ENCODE peak calls at places on chromosomes 7 and 10, in eight cellular contexts. Y, O, E, M, L, T, K and D are unnamed samples.
A peak's percentile ranks its signal among the peaks of the same experiment; 100 is the strongest.

GRCh38 chr10:97255512-97256293 is 36.7 kb downstream of the ARHGAP19 start:
- DNase-seq in Y (no peak), O (no peak), E (no peak), M (no peak), L (no peak), T (no peak), K (no peak), D (no peak)

GRCh38 chr7:36911788-36912187 is 187.5 kb upstream of the AOAH start:
- DNase-seq in Y (no peak), O (no peak), E (no peak), M (no peak), L (no peak), T (no peak), K (no peak), D (no peak)

GRCh38 chr7:22791204-22792158 is 31.2 kb downstream of the TOMM7 start:
- DNase-seq in Y (no peak), O (no peak), E (no peak), M (peak; percentile 52), L (peak; percentile 25), T (no peak), K (no peak), D (no peak)

GRCh38 chr7:152762056-152762455 is 2.5 kb downstream of the ACTR3B start:
- DNase-seq in Y (no peak), O (no peak), E (no peak), M (peak; percentile 82), L (peak; percentile 68), T (no peak), K (no peak), D (no peak)

GRCh38 chr10:130203626-130204025 is 67.4 kb downstream of the GLRX3 start:
- DNase-seq in Y (no peak), O (no peak), E (no peak), M (no peak), L (no peak), T (no peak), K (no peak), D (no peak)

GRCh38 chr10:114359041-114359952 is 45.0 kb downstream of the AFAP1L2 start:
- DNase-seq in Y (no peak), O (no peak), E (no peak), M (no peak), L (no peak), T (no peak), K (no peak), D (no peak)

GRCh38 chr7:134931487-134931886 is 54.8 kb upstream of the AGBL3 start:
- DNase-seq in Y (no peak), O (no peak), E (no peak), M (peak; percentile 54), L (peak; percentile 61), T (no peak), K (no peak), D (no peak)

GRCh38 chr10:93498196-93498595 is 1.8 kb downstream of the CEP55 start:
- DNase-seq in Y (no peak), O (no peak), E (no peak), M (no peak), L (no peak), T (no peak), K (no peak), D (no peak)

GRCh38 chr7:108420482-108420908 is 35.7 kb downstream of the NRCAM start:
- DNase-seq in Y (no peak), O (no peak), E (no peak), M (no peak), L (no peak), T (no peak), K (no peak), D (no peak)

GRCh38 chr10:30683496-30683895 is 53.9 kb upstream of the LYZL2 start:
- DNase-seq in Y (no peak), O (no peak), E (no peak), M (no peak), L (no peak), T (no peak), K (no peak), D (no peak)

GRCh38 chr10:106866244-106866845 is 298.2 kb downstream of the SORCS1 start:
- DNase-seq in Y (no peak), O (no peak), E (no peak), M (no peak), L (no peak), T (no peak), K (no peak), D (no peak)

GRCh38 chr10:103716206-103717160 is 138.9 kb downstream of the SH3PXD2A start:
- DNase-seq in Y (no peak), O (no peak), E (no peak), M (no peak), L (no peak), T (no peak), K (peak; percentile 42), D (peak; percentile 65)

GRCh38 chr7:77202544-77202976 is 2.9 kb upstream of the FGL2 start:
- DNase-seq in Y (no peak), O (no peak), E (peak; percentile 37), M (no peak), L (no peak), T (no peak), K (no peak), D (no peak)

GRCh38 chr10:71358292-71358691 is 38.4 kb upstream of the CDH23 start:
- DNase-seq in Y (no peak), O (no peak), E (no peak), M (no peak), L (no peak), T (no peak), K (no peak), D (no peak)

GRCh38 chr7:134186022-134186421 is 58.9 kb downstream of the LRGUK start:
- DNase-seq in Y (no peak), O (no peak), E (no peak), M (peak; percentile 64), L (peak; percentile 13), T (no peak), K (no peak), D (no peak)

GRCh38 chr7:116598278-116598677 is 73.4 kb downstream of the CAV1 start:
- DNase-seq in Y (no peak), O (peak; percentile 69), E (no peak), M (no peak), L (no peak), T (no peak), K (no peak), D (no peak)

GRCh38 chr10:1404236-1404952 is 332.9 kb downstream of the ADARB2 start:
- DNase-seq in Y (no peak), O (no peak), E (no peak), M (no peak), L (no peak), T (no peak), K (no peak), D (peak; percentile 10)

GRCh38 chr7:52711951-52712350 is 323.5 kb upstream of the POM121L12 start:
- DNase-seq in Y (no peak), O (no peak), E (no peak), M (no peak), L (no peak), T (no peak), K (no peak), D (no peak)

GRCh38 chr10:30294506-30295280 is 54.4 kb downstream of the MTPAP start:
- DNase-seq in Y (no peak), O (no peak), E (no peak), M (no peak), L (no peak), T (no peak), K (no peak), D (no peak)

GRCh38 chr7:74290999-74291441 is 1.8 kb downstream of the CLIP2 start:
- DNase-seq in Y (no peak), O (no peak), E (peak; percentile 65), M (no peak), L (no peak), T (no peak), K (peak; percentile 75), D (no peak)
- H3K4me3 ChIP-seq in Y (peak overlapping the region; percentile 70), O (no peak overlapping the region), E (peak overlapping the region; percentile 92), M (peak overlapping the region; percentile 84), L (peak overlapping the region; percentile 90), T (no peak overlapping the region), K (peak overlapping the region; percentile 84), D (peak overlapping the region; percentile 97)

GRCh38 chr7:157813053-157813452 is 476.2 kb downstream of the DNAJB6 start:
- DNase-seq in Y (no peak), O (no peak), E (no peak), M (no peak), L (no peak), T (no peak), K (no peak), D (no peak)
- H3K9me3 ChIP-seq in Y (no peaks in the 10 kb centered on the region), O (no peaks in the 10 kb centered on the region), E (no peaks in the 10 kb centered on the region), M (no peaks in the 10 kb centered on the region), L (peaks cover 3% of the 10 kb centered on the region), T (peaks cover 18% of the 10 kb centered on the region), K (no peaks in the 10 kb centered on the region), D (no peaks in the 10 kb centered on the region)

GRCh38 chr7:50618281-50618680 is 53.1 kb upstream of the DDC start:
- DNase-seq in Y (no peak), O (no peak), E (no peak), M (no peak), L (no peak), T (no peak), K (no peak), D (no peak)
- H3K4me1 ChIP-seq in Y (peaks cover 11% of the 10 kb centered on the region), O (no peaks in the 10 kb centered on the region), E (peaks cover 3% of the 10 kb centered on the region), M (no peaks in the 10 kb centered on the region), L (peaks cover 7% of the 10 kb centered on the region), T (no peaks in the 10 kb centered on the region), K (no peaks in the 10 kb centered on the region), D (no peaks in the 10 kb centered on the region)

DNA sequence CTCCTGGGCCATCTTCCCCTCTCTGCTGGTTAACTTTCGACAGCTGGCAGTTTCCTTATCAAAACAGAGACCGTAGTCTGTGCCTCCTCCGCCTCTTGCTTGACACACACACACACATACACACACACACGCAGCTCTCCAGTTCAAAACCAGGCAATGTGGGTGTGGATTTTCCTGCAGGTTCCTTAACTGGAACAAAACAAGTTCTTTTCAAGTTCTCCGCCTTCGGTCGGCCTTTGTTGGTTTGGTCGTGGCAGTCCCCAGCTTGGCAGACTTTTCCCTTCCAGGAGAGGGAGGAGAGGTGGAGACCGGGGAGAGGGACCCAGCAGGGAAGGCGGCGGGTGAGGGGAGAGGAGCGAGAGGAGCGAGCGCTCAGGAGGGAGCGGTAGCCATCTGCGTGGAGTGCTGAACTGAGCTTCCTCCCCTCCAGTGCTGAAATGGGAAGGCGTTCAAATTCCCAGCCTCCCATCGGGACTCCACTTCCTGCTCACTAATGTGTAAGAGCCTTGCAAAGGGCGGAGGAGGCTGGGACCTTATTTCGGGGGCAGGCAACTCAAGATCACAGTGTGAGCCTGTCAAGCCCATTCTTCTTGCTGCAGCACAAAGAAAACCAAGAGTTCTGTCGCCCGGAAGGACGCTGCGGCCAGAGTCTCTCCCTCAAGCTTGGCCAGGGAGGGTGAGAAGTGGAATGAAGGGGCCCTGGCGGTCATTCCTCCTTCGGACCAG is 120.6 kb downstream of the PRPF18 start:
- DNase-seq in Y (peak; percentile 83), O (no peak), E (peak; percentile 75), M (peak; percentile 80), L (peak; percentile 51), T (peak; percentile 69), K (peak; percentile 81), D (peak; percentile 75)
- H3K4me3 ChIP-seq in Y (peak overlapping the region; percentile 63), O (no peak overlapping the region), E (peak overlapping the region; percentile 41), M (peak overlapping the region; percentile 83), L (peak overlapping the region; percentile 80), T (peak overlapping the region; percentile 60), K (peak overlapping the region; percentile 43), D (peak overlapping the region; percentile 48)

DNA sequence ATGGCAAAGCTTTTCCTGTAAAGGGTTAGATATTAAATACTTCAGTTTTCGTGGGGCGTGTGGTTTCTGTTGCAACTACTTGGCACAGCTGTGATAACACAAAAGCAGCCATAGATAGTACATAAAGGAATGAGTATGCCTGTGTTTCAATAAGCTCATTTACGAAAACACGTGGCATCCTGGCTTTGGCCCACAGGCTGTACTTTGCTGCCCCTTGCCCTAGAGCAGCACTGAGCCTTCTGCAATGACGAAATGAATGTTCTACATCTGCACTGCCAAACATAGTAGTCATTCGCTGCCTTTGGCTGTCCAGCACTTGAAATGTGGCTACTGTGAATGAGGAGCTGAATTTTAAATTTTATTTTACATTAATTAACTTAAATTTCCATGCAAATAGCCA is 376.2 kb upstream of the TPK1 start:
- DNase-seq in Y (no peak), O (no peak), E (no peak), M (no peak), L (no peak), T (no peak), K (no peak), D (no peak)
- H3K9me3 ChIP-seq in Y (no peaks in the 10 kb centered on the region), O (peaks cover 11% of the 10 kb centered on the region), E (peaks cover 6% of the 10 kb centered on the region), M (no peaks in the 10 kb centered on the region), L (no peaks in the 10 kb centered on the region), T (peaks cover 2% of the 10 kb centered on the region), K (no peaks in the 10 kb centered on the region), D (no peaks in the 10 kb centered on the region)